ENCODE peak calls at places on chromosomes 16 and 17, in six cellular contexts. B, X, Y, A, W and Z are unnamed samples.

GRCh38 chr17:63598284-63598683 is 2.4 kb upstream of the TACO1 start:
- DNase-seq in B (no peak), X (no peak), Y (no peak), A (no peak), W (no peak), Z (no peak)

GRCh38 chr17:489758-490329 is 137.2 kb upstream of the RPH3AL start:
- DNase-seq in B (peak), X (no peak), Y (peak), A (no peak), W (peak), Z (no peak)

GRCh38 chr17:59725691-59726090 is 18.2 kb downstream of the VMP1 start:
- DNase-seq in B (no peak), X (no peak), Y (peak), A (no peak), W (no peak), Z (no peak)

GRCh38 chr17:8762012-8762411 is 3.7 kb upstream of the SPDYE4 start:
- DNase-seq in B (no peak), X (no peak), Y (no peak), A (no peak), W (no peak), Z (no peak)

GRCh38 chr17:64107517-64108235 is 22.3 kb downstream of the ERN1 start:
- DNase-seq in B (no peak), X (no peak), Y (peak), A (no peak), W (no peak), Z (no peak)

GRCh38 chr17:69525920-69526841 is 111.7 kb downstream of the MAP2K6 start:
- DNase-seq in B (peak), X (peak), Y (peak), A (peak), W (peak), Z (no peak)

GRCh38 chr16:57325458-57325857 is 33.1 kb upstream of the CCL22 start:
- DNase-seq in B (no peak), X (no peak), Y (peak), A (no peak), W (no peak), Z (no peak)

GRCh38 chr17:27817731-27818130 is 17.4 kb upstream of the NOS2 start:
- DNase-seq in B (no peak), X (no peak), Y (no peak), A (no peak), W (no peak), Z (no peak)

GRCh38 chr16:68089067-68089466 is 3.9 kb downstream of the NFATC3 start:
- DNase-seq in B (no peak), X (no peak), Y (no peak), A (no peak), W (no peak), Z (no peak)

GRCh38 chr16:2749476-2749875 is 3.0 kb upstream of the SRRM2 start:
- DNase-seq in B (no peak), X (no peak), Y (no peak), A (no peak), W (no peak), Z (no peak)

GRCh38 chr17:71987634-71988033 is 133.2 kb upstream of the SOX9 start:
- DNase-seq in B (no peak), X (no peak), Y (no peak), A (no peak), W (no peak), Z (no peak)

GRCh38 chr16:47465919-47466630 is 4.9 kb downstream of the PHKB start:
- DNase-seq in B (no peak), X (no peak), Y (no peak), A (no peak), W (peak), Z (no peak)

GRCh38 chr16:83164816-83165215 is 538.0 kb downstream of the CDH13 start:
- DNase-seq in B (no peak), X (no peak), Y (no peak), A (no peak), W (no peak), Z (no peak)

GRCh38 chr17:43438626-43439529 is 40.1 kb downstream of the ARL4D start:
- DNase-seq in B (no peak), X (no peak), Y (no peak), A (no peak), W (no peak), Z (no peak)

GRCh38 chr17:61196302-61196704 is 203.3 kb upstream of the TBX2 start:
- DNase-seq in B (peak), X (no peak), Y (peak), A (no peak), W (no peak), Z (no peak)

GRCh38 chr17:17551361-17551760 is 40.1 kb downstream of the PEMT start:
- DNase-seq in B (peak), X (no peak), Y (no peak), A (no peak), W (no peak), Z (no peak)

GRCh38 chr17:8629371-8630226 is 926 bp downstream of the MYH10 start:
- DNase-seq in B (peak), X (no peak), Y (no peak), A (no peak), W (peak), Z (no peak)

GRCh38 chr16:54177857-54178490 is 108.6 kb downstream of the IRX3 start:
- DNase-seq in B (no peak), X (no peak), Y (no peak), A (no peak), W (no peak), Z (no peak)

GRCh38 chr17:17326275-17326875 is 23.2 kb downstream of the NT5M start:
- DNase-seq in B (no peak), X (no peak), Y (no peak), A (no peak), W (no peak), Z (no peak)

GRCh38 chr17:74756891-74757290 is 8.5 kb downstream of the NHERF1 start:
- DNase-seq in B (no peak), X (no peak), Y (no peak), A (no peak), W (no peak), Z (no peak)

GRCh38 chr16:11111166-11111565 is 144.8 kb downstream of the SOCS1 start:
- DNase-seq in B (no peak), X (no peak), Y (no peak), A (no peak), W (no peak), Z (no peak)

GRCh38 chr17:1648582-1649115 is 1.0 kb downstream of the RILP start:
- DNase-seq in B (peak), X (peak), Y (peak), A (no peak), W (peak), Z (peak)

GRCh38 chr16:51133130-51133529 is 17.9 kb downstream of the SALL1 start:
- DNase-seq in B (no peak), X (no peak), Y (no peak), A (no peak), W (no peak), Z (no peak)

GRCh38 chr16:48318630-48319029 is 66.6 kb downstream of the SIAH1 start:
- DNase-seq in B (no peak), X (no peak), Y (no peak), A (peak), W (no peak), Z (peak)

GRCh38 chr16:19595043-19595767 is 39.7 kb downstream of the VPS35L start:
- DNase-seq in B (peak), X (no peak), Y (no peak), A (no peak), W (no peak), Z (no peak)
- H2AFZ ChIP-seq in B (peak), X (no peak), Y (no peak), A (no peak), W (no peak), Z (no peak)

GRCh38 chr17:73706428-73706827 is 62.2 kb upstream of the SDK2 start:
- DNase-seq in B (no peak), X (no peak), Y (no peak), A (no peak), W (no peak), Z (no peak)
- TF ChIP-seq JUND in B (no peak), X (no peak), Y (no peak), A (no peak), W (no peak), Z (no peak)

DNA sequence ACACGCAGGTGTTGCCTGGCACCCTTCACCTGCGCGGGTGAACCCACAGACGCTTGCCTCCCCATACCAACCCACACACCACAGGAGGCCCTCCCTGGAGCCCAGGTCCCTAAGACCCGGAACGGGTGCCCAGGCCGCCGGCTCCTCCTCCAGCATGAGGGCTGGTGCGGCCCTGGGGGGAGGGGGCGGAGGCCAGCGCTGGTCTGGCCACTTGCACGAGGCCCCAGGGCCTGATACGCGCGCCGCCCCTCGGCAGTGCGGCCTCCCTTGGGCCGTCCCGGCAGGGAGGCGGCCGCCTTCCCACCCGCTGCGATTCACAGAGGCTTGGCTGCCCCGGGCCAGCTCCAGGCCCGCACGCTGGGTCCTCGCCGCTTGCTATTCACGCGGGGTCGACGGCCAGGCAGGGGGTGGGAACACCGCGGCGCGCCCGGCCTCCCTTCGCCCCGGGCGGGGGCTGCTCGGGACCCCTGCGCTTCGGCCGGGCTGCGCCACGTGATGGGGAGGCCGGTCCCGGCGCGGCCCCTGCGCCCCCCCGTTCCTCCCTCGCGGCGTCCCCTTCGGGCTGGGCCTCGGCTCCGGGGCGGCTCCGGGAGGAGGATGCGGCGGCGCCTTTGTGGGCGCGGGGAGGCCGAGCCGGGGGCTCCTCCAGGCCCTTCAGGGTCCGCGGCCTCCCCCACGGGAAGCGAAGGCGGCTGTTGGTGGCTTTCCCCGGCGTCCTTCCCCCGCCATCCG is 683 bp downstream of the FASN start:
- DNase-seq in B (peak), X (no peak), Y (no peak), A (no peak), W (peak), Z (no peak)
- H2AFZ ChIP-seq in B (no peak), X (no peak), Y (no peak), A (no peak), W (no peak), Z (peak)

GRCh38 chr17:48100591-48101011 is 677 bp downstream of the CBX1 start:
- DNase-seq in B (peak), X (peak), Y (peak), A (peak), W (peak), Z (no peak)

GRCh38 chr17:48100160-48100559 is 1.1 kb downstream of the CBX1 start:
- DNase-seq in B (no peak), X (no peak), Y (no peak), A (no peak), W (no peak), Z (no peak)

GRCh38 chr17:48102700-48103378 is 1.6 kb upstream of the CBX1 start:
- DNase-seq in B (no peak), X (no peak), Y (peak), A (no peak), W (peak), Z (no peak)

GRCh38 chr17:48103379-48103715 is 2.1 kb upstream of the CBX1 start:
- DNase-seq in B (no peak), X (no peak), Y (no peak), A (no peak), W (no peak), Z (no peak)

GRCh38 chr17:48101012-48101720 is at the start of gene CBX1:
- DNase-seq in B (peak), X (peak), Y (peak), A (peak), W (peak), Z (peak)
- TF ChIP-seq JUND in B (no peak), X (no peak), Y (peak), A (no peak), W (no peak), Z (no peak)

DNA sequence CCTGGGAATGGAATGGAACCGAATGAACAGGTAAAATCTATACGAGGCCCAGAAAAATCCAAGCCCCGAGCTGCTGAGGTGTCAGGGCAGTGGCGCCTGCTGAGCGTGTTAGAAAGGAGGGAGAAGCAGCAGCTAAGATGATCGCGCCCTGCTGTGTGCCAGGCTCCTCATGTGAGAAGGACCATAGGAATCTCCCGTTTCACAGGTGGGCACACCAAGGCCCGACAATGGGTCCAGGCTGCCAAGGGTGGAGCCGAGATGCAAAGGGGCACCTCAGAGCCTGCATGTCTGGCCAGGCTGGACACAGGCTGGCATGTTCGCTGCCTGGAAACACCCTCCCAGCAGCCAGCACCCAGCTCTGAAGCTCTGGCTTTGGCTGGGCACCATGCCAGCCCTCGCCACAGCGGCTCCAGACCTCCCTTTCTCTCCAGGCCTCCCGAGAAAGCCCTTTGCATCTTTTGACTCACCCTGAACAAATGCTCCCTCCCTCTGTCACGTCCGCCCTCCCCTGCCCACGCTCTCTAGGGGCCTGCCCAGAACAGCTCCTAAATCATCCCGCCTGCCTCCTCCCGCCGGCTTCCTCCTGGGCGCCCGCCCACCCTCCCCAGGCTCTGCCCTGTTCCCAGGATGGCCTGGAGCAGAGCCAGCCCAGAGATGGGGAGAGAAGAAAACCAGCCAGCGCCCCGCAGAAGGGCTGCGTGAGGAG is 217.8 kb upstream of the GSE1 start:
- DNase-seq in B (peak), X (peak), Y (peak), A (no peak), W (peak), Z (peak)
- H2AFZ ChIP-seq in B (no peak), X (no peak), Y (no peak), A (no peak), W (no peak), Z (no peak)

GRCh38 chr17:50258647-50259483 is 15.4 kb upstream of the TMEM92 start:
- DNase-seq in B (peak), X (no peak), Y (no peak), A (no peak), W (no peak), Z (no peak)
- TF ChIP-seq JUND in B (no peak), X (no peak), Y (no peak), A (no peak), W (no peak), Z (no peak)

GRCh38 chr17:34979153-34979552 is 1.2 kb upstream of the LIG3 start:
- DNase-seq in B (no peak), X (no peak), Y (no peak), A (no peak), W (peak), Z (no peak)

GRCh38 chr17:34981538-34982241 is 1.4 kb downstream of the LIG3 start:
- DNase-seq in B (peak), X (no peak), Y (no peak), A (no peak), W (peak), Z (no peak)

GRCh38 chr17:34980681-34981537 is 597 bp downstream of the LIG3 start:
- DNase-seq in B (peak), X (peak), Y (peak), A (no peak), W (peak), Z (peak)

GRCh38 chr17:34980353-34980680 is at the start of gene LIG3:
- DNase-seq in B (peak), X (peak), Y (peak), A (peak), W (peak), Z (peak)

GRCh38 chr17:34979650-34980352 is 511 bp upstream of the LIG3 start:
- DNase-seq in B (no peak), X (no peak), Y (peak), A (no peak), W (peak), Z (no peak)
- H2AFZ ChIP-seq in B (peak), X (peak), Y (no peak), A (no peak), W (peak), Z (peak)

GRCh38 chr16:87286839-87287626 is 30.2 kb downstream of the C16orf95 start:
- DNase-seq in B (no peak), X (no peak), Y (no peak), A (no peak), W (no peak), Z (no peak)

GRCh38 chr16:87279094-87279658 is 38.0 kb downstream of the C16orf95 start:
- DNase-seq in B (no peak), X (no peak), Y (no peak), A (no peak), W (no peak), Z (no peak)

GRCh38 chr16:87288753-87289362 is 28.3 kb downstream of the C16orf95 start:
- DNase-seq in B (no peak), X (no peak), Y (no peak), A (no peak), W (no peak), Z (no peak)

GRCh38 chr16:87278191-87279093 is 38.8 kb downstream of the C16orf95 start:
- DNase-seq in B (peak), X (peak), Y (peak), A (peak), W (peak), Z (no peak)

GRCh38 chr16:87284183-87284582 is 33.0 kb downstream of the C16orf95 start:
- DNase-seq in B (no peak), X (no peak), Y (no peak), A (no peak), W (no peak), Z (no peak)
- TF ChIP-seq JUND in B (no peak), X (no peak), Y (no peak), A (no peak), W (no peak), Z (no peak)

GRCh38 chr16:27400751-27401620 is 988 bp upstream of the IL21R start:
- DNase-seq in B (no peak), X (no peak), Y (no peak), A (no peak), W (no peak), Z (no peak)
- H2AFZ ChIP-seq in B (peak), X (no peak), Y (no peak), A (no peak), W (no peak), Z (peak)

GRCh38 chr16:64102654-64103053 is 1019.2 kb downstream of the CDH11 start:
- DNase-seq in B (no peak), X (no peak), Y (no peak), A (no peak), W (no peak), Z (no peak)
- TF ChIP-seq JUND in B (no peak), X (no peak), Y (no peak), A (no peak), W (no peak), Z (no peak)